ENCODE peak calls at places on chromosomes 1 and 21, in five cellular contexts. C, T, V, M and K are unnamed samples.

GRCh38 chr1:84363622-84364021 is 34.7 kb upstream of the DNASE2B start:
- DNase-seq in M (no peak), T (no peak), V (no peak), C (no peak), K (no peak)

GRCh38 chr1:55195523-55196233 is 19.5 kb downstream of the USP24 start:
- DNase-seq in C (no peak), V (no peak), M (no peak), T (peak; percentile 69), K (no peak)

GRCh38 chr1:1429671-1430073 is 5.8 kb upstream of the VWA1 start:
- DNase-seq in V (no peak), T (no peak), C (no peak), M (peak; percentile 37), K (no peak)

GRCh38 chr1:234875328-234875952 is 253.2 kb downstream of the TOMM20 start:
- DNase-seq in V (no peak), M (no peak), T (no peak), C (no peak), K (no peak)

GRCh38 chr1:211897011-211897410 is 66.4 kb upstream of the LPGAT1 start:
- DNase-seq in C (no peak), M (no peak), T (no peak), V (no peak), K (no peak)

GRCh38 chr1:78918157-78918556 is 88.4 kb downstream of the ADGRL4 start:
- DNase-seq in V (no peak), C (no peak), T (peak; percentile 39), M (no peak), K (no peak)

GRCh38 chr21:42613756-42614155 is 39.7 kb upstream of the PDE9A start:
- DNase-seq in T (no peak), M (no peak), V (no peak), C (no peak), K (no peak)

GRCh38 chr1:183039985-183040447 is 16.8 kb downstream of the LAMC1 start:
- DNase-seq in V (no peak), T (peak; percentile 86), C (no peak), M (no peak), K (no peak)

GRCh38 chr1:244439391-244440032 is 12.2 kb downstream of the ADSS2 start:
- DNase-seq in C (no peak), M (no peak), T (no peak), V (no peak), K (peak; percentile 50)

GRCh38 chr21:40730051-40730760 is 116.8 kb downstream of the DSCAM start:
- DNase-seq in M (no peak), T (no peak), V (no peak), C (no peak), K (no peak)

GRCh38 chr1:28322209-28322608 is 6.6 kb upstream of the MED18 start:
- DNase-seq in V (no peak), C (no peak), M (no peak), T (no peak), K (peak; percentile 20)

GRCh38 chr1:103254691-103255090 is 146.4 kb upstream of the COL11A1 start:
- DNase-seq in M (no peak), T (no peak), C (no peak), V (no peak), K (no peak)

GRCh38 chr1:52653207-52653849 is 20.4 kb downstream of the SHISAL2A start:
- DNase-seq in M (no peak), T (no peak), V (no peak), C (no peak), K (no peak)

GRCh38 chr1:230836347-230836746 is 32.0 kb downstream of the C1orf198 start:
- DNase-seq in T (no peak), C (no peak), V (no peak), M (no peak), K (no peak)

GRCh38 chr21:45745256-45745655 is 101.7 kb downstream of the PCBP3 start:
- DNase-seq in M (no peak), V (no peak), C (no peak), T (no peak), K (no peak)

GRCh38 chr1:17919525-17920439 is 164.6 kb downstream of the ACTL8 start:
- DNase-seq in T (peak; percentile 71), C (peak; percentile 35), V (peak; percentile 24), M (no peak), K (peak; percentile 81)

GRCh38 chr1:7786785-7787184 is 2.7 kb downstream of the PER3 start:
- DNase-seq in V (peak; percentile 19), C (no peak), T (no peak), M (no peak), K (no peak)

GRCh38 chr21:43287111-43287973 is 118.5 kb downstream of the CRYAA start:
- DNase-seq in M (no peak), C (peak; percentile 49), T (no peak), V (no peak), K (no peak)

GRCh38 chr1:65503427-65503826 is 83.0 kb downstream of the LEPR start:
- DNase-seq in V (no peak), M (no peak), T (no peak), C (no peak), K (no peak)

GRCh38 chr1:86718786-86719185 is 14.4 kb downstream of the SH3GLB1 start:
- DNase-seq in M (no peak), V (no peak), C (no peak), T (no peak), K (no peak)

GRCh38 chr1:54117815-54118563 is 34.8 kb downstream of the CDCP2 start:
- DNase-seq in C (no peak), M (no peak), V (peak; percentile 72), T (peak; percentile 51), K (no peak)

GRCh38 chr1:59523745-59524450 is 227.0 kb downstream of the FGGY start:
- DNase-seq in M (no peak), V (no peak), T (no peak), C (no peak), K (no peak)

GRCh38 chr1:108886292-108886691 is 9.5 kb downstream of the GPSM2 start:
- DNase-seq in M (no peak), T (no peak), V (no peak), C (no peak), K (no peak)

GRCh38 chr1:209354111-209354839 is 229.2 kb upstream of the CAMK1G start:
- DNase-seq in M (peak; percentile 67), V (peak; percentile 88), C (peak; percentile 65), T (peak; percentile 93), K (peak; percentile 96)

GRCh38 chr1:163205513-163205912 is 2.8 kb upstream of the RGS5 start:
- DNase-seq in M (no peak), C (no peak), T (peak; percentile 58), V (no peak), K (no peak)

GRCh38 chr1:232538224-232538942 is 91.5 kb downstream of the SIPA1L2 start:
- DNase-seq in M (no peak), T (peak; percentile 70), C (no peak), V (no peak), K (peak; percentile 79)

GRCh38 chr1:230176871-230177411 is 109.9 kb downstream of the GALNT2 start:
- DNase-seq in T (peak; percentile 68), M (peak; percentile 80), V (peak; percentile 70), C (no peak), K (no peak)

GRCh38 chr1:221439008-221439733 is 302.7 kb downstream of the DUSP10 start:
- DNase-seq in V (no peak), M (no peak), T (peak; percentile 93), C (peak; percentile 48), K (no peak)